ENCODE peak calls at places on chromosomes 1 and 21, in five cellular contexts. One of them, this sample, is unnamed. For H3K36me3, the result is how much of the 10 kb centered on the place peaks cover.

GRCh38 chr1:223515416-223515815 is 122.2 kb downstream of the CCDC185 start:
- DNase-seq in brain microvascular endothelial cell: no peak
- DNase-seq in hepatocyte: no peak
- DNase-seq in endothelial cell of umbilical vein: no peak
- DNase-seq in CD4-positive, alpha-beta memory T cell: peak
- DNase-seq in this sample: peak

GRCh38 chr1:86468501-86468977 is at the start of gene CLCA1:
- DNase-seq in brain microvascular endothelial cell: no peak
- DNase-seq in hepatocyte: no peak
- DNase-seq in endothelial cell of umbilical vein: no peak
- DNase-seq in CD4-positive, alpha-beta memory T cell: no peak
- DNase-seq in this sample: no peak

GRCh38 chr21:33732038-33732437 is 89.7 kb downstream of the ITSN1 start:
- DNase-seq in brain microvascular endothelial cell: peak
- DNase-seq in hepatocyte: no peak
- DNase-seq in endothelial cell of umbilical vein: no peak
- DNase-seq in CD4-positive, alpha-beta memory T cell: no peak
- DNase-seq in this sample: no peak

GRCh38 chr1:21338568-21339401 is 48.5 kb upstream of the ECE1 start:
- DNase-seq in brain microvascular endothelial cell: no peak
- DNase-seq in hepatocyte: peak
- DNase-seq in endothelial cell of umbilical vein: peak
- DNase-seq in CD4-positive, alpha-beta memory T cell: no peak
- DNase-seq in this sample: no peak

GRCh38 chr1:20896824-20897223 is 109.7 kb upstream of the HP1BP3 start:
- DNase-seq in brain microvascular endothelial cell: peak
- DNase-seq in hepatocyte: peak
- DNase-seq in endothelial cell of umbilical vein: no peak
- DNase-seq in CD4-positive, alpha-beta memory T cell: no peak
- DNase-seq in this sample: no peak

GRCh38 chr1:219917851-219918466 is 10.4 kb downstream of the SLC30A10 start:
- DNase-seq in brain microvascular endothelial cell: peak
- DNase-seq in hepatocyte: peak
- DNase-seq in endothelial cell of umbilical vein: no peak
- DNase-seq in CD4-positive, alpha-beta memory T cell: no peak
- DNase-seq in this sample: no peak

GRCh38 chr1:229756666-229757065 is 130.6 kb downstream of the URB2 start:
- DNase-seq in brain microvascular endothelial cell: peak
- DNase-seq in hepatocyte: no peak
- DNase-seq in endothelial cell of umbilical vein: no peak
- DNase-seq in CD4-positive, alpha-beta memory T cell: no peak
- DNase-seq in this sample: no peak

GRCh38 chr1:228838717-228839500 is 103.6 kb downstream of the RHOU start:
- DNase-seq in brain microvascular endothelial cell: peak
- DNase-seq in hepatocyte: no peak
- DNase-seq in endothelial cell of umbilical vein: no peak
- DNase-seq in CD4-positive, alpha-beta memory T cell: no peak
- DNase-seq in this sample: no peak

GRCh38 chr1:108327534-108328462 is 83.9 kb upstream of the NBPF4 start:
- DNase-seq in brain microvascular endothelial cell: no peak
- DNase-seq in hepatocyte: no peak
- DNase-seq in endothelial cell of umbilical vein: no peak
- DNase-seq in CD4-positive, alpha-beta memory T cell: no peak
- DNase-seq in this sample: no peak

GRCh38 chr21:36430841-36431240 is 45.6 kb downstream of the CHAF1B start:
- DNase-seq in brain microvascular endothelial cell: peak
- DNase-seq in hepatocyte: no peak
- DNase-seq in endothelial cell of umbilical vein: peak
- DNase-seq in CD4-positive, alpha-beta memory T cell: no peak
- DNase-seq in this sample: no peak

GRCh38 chr1:214316597-214316996 is 35.6 kb downstream of the SMYD2 start:
- DNase-seq in brain microvascular endothelial cell: peak
- DNase-seq in hepatocyte: no peak
- DNase-seq in endothelial cell of umbilical vein: no peak
- DNase-seq in CD4-positive, alpha-beta memory T cell: no peak
- DNase-seq in this sample: no peak

GRCh38 chr1:13582713-13583443 is 754 bp upstream of the PDPN start:
- DNase-seq in brain microvascular endothelial cell: no peak
- DNase-seq in hepatocyte: no peak
- DNase-seq in endothelial cell of umbilical vein: no peak
- DNase-seq in CD4-positive, alpha-beta memory T cell: no peak
- DNase-seq in this sample: no peak

GRCh38 chr1:62245201-62245600 is 50.6 kb downstream of the L1TD1 start:
- DNase-seq in brain microvascular endothelial cell: no peak
- DNase-seq in hepatocyte: no peak
- DNase-seq in endothelial cell of umbilical vein: no peak
- DNase-seq in CD4-positive, alpha-beta memory T cell: no peak
- DNase-seq in this sample: no peak

GRCh38 chr1:183304466-183305122 is 113.6 kb downstream of the NMNAT2 start:
- DNase-seq in brain microvascular endothelial cell: no peak
- DNase-seq in hepatocyte: no peak
- DNase-seq in endothelial cell of umbilical vein: peak
- DNase-seq in CD4-positive, alpha-beta memory T cell: no peak
- DNase-seq in this sample: no peak

GRCh38 chr1:1080951-1081310 is 6.8 kb upstream of the RNF223 start:
- DNase-seq in brain microvascular endothelial cell: no peak
- DNase-seq in hepatocyte: no peak
- DNase-seq in endothelial cell of umbilical vein: no peak
- DNase-seq in CD4-positive, alpha-beta memory T cell: no peak
- DNase-seq in this sample: peak

GRCh38 chr1:100115524-100115923 is 17.2 kb downstream of the SASS6 start:
- DNase-seq in brain microvascular endothelial cell: no peak
- DNase-seq in hepatocyte: no peak
- DNase-seq in endothelial cell of umbilical vein: no peak
- DNase-seq in CD4-positive, alpha-beta memory T cell: no peak
- DNase-seq in this sample: no peak

GRCh38 chr1:74502432-74502831 is 10.0 kb downstream of the LRRC53 start:
- DNase-seq in brain microvascular endothelial cell: peak
- DNase-seq in hepatocyte: peak
- DNase-seq in endothelial cell of umbilical vein: peak
- DNase-seq in CD4-positive, alpha-beta memory T cell: no peak
- DNase-seq in this sample: no peak

GRCh38 chr1:109932679-109933078 is 22.0 kb downstream of the CSF1 start:
- DNase-seq in brain microvascular endothelial cell: no peak
- DNase-seq in hepatocyte: no peak
- DNase-seq in endothelial cell of umbilical vein: no peak
- DNase-seq in CD4-positive, alpha-beta memory T cell: no peak
- DNase-seq in this sample: no peak

GRCh38 chr1:228405200-228405978 is 1.2 kb downstream of the TRIM11 start:
- DNase-seq in brain microvascular endothelial cell: no peak
- DNase-seq in hepatocyte: no peak
- DNase-seq in endothelial cell of umbilical vein: peak
- DNase-seq in CD4-positive, alpha-beta memory T cell: no peak
- DNase-seq in this sample: no peak

GRCh38 chr1:25873120-25873519 is 2.4 kb downstream of the PAQR7 start:
- DNase-seq in brain microvascular endothelial cell: no peak
- DNase-seq in hepatocyte: peak
- DNase-seq in endothelial cell of umbilical vein: no peak
- DNase-seq in CD4-positive, alpha-beta memory T cell: no peak
- DNase-seq in this sample: no peak

GRCh38 chr21:37704751-37705150 is 211.5 kb downstream of the KCNJ6 start:
- DNase-seq in brain microvascular endothelial cell: no peak
- DNase-seq in hepatocyte: no peak
- DNase-seq in endothelial cell of umbilical vein: no peak
- DNase-seq in CD4-positive, alpha-beta memory T cell: no peak
- DNase-seq in this sample: no peak

GRCh38 chr1:1491601-1492000 is 20.0 kb downstream of the ATAD3B start:
- DNase-seq in brain microvascular endothelial cell: no peak
- DNase-seq in hepatocyte: no peak
- DNase-seq in endothelial cell of umbilical vein: no peak
- DNase-seq in CD4-positive, alpha-beta memory T cell: no peak
- DNase-seq in this sample: no peak

GRCh38 chr1:30806381-30807317 is 49.1 kb upstream of the LAPTM5 start:
- DNase-seq in brain microvascular endothelial cell: no peak
- DNase-seq in hepatocyte: no peak
- DNase-seq in endothelial cell of umbilical vein: no peak
- DNase-seq in CD4-positive, alpha-beta memory T cell: no peak
- DNase-seq in this sample: no peak

GRCh38 chr1:41393993-41394392 is 32.8 kb downstream of the FOXO6 start:
- DNase-seq in brain microvascular endothelial cell: no peak
- DNase-seq in hepatocyte: no peak
- DNase-seq in endothelial cell of umbilical vein: no peak
- DNase-seq in CD4-positive, alpha-beta memory T cell: no peak
- DNase-seq in this sample: no peak

GRCh38 chr1:24442764-24443163 is 27.2 kb downstream of the NIPAL3 start:
- DNase-seq in brain microvascular endothelial cell: no peak
- DNase-seq in hepatocyte: no peak
- DNase-seq in endothelial cell of umbilical vein: no peak
- DNase-seq in CD4-positive, alpha-beta memory T cell: no peak
- DNase-seq in this sample: no peak

GRCh38 chr1:224779491-224780020 is 149.9 kb upstream of the DNAH14 start:
- DNase-seq in brain microvascular endothelial cell: no peak
- DNase-seq in hepatocyte: no peak
- DNase-seq in endothelial cell of umbilical vein: no peak
- DNase-seq in CD4-positive, alpha-beta memory T cell: no peak
- DNase-seq in this sample: no peak

GRCh38 chr1:25245809-25246599 is 1.2 kb downstream of the RSRP1 start:
- DNase-seq in brain microvascular endothelial cell: no peak
- DNase-seq in hepatocyte: peak
- DNase-seq in endothelial cell of umbilical vein: peak
- DNase-seq in CD4-positive, alpha-beta memory T cell: no peak
- DNase-seq in this sample: no peak

GRCh38 chr1:161266096-161266679 is 7.6 kb downstream of the PCP4L1 start:
- DNase-seq in brain microvascular endothelial cell: no peak
- DNase-seq in hepatocyte: no peak
- DNase-seq in endothelial cell of umbilical vein: no peak
- DNase-seq in CD4-positive, alpha-beta memory T cell: no peak
- DNase-seq in this sample: no peak

GRCh38 chr21:42724226-42724920 is 71.0 kb downstream of the PDE9A start:
- DNase-seq in brain microvascular endothelial cell: peak
- DNase-seq in hepatocyte: peak
- DNase-seq in endothelial cell of umbilical vein: peak
- DNase-seq in CD4-positive, alpha-beta memory T cell: no peak
- DNase-seq in this sample: no peak

GRCh38 chr1:59985901-59986735 is 59.5 kb upstream of the CYP2J2 start:
- DNase-seq in brain microvascular endothelial cell: no peak
- DNase-seq in hepatocyte: peak
- DNase-seq in endothelial cell of umbilical vein: no peak
- DNase-seq in CD4-positive, alpha-beta memory T cell: no peak
- DNase-seq in this sample: no peak

GRCh38 chr21:46117586-46118304 is 19.8 kb downstream of the COL6A2 start:
- DNase-seq in brain microvascular endothelial cell: no peak
- DNase-seq in hepatocyte: no peak
- DNase-seq in endothelial cell of umbilical vein: no peak
- DNase-seq in CD4-positive, alpha-beta memory T cell: no peak
- DNase-seq in this sample: no peak
- H3K36me3 ChIP-seq in brain microvascular endothelial cell: half or more
- H3K36me3 ChIP-seq in hepatocyte: under half
- H3K36me3 ChIP-seq in endothelial cell of umbilical vein: under half
- H3K36me3 ChIP-seq in CD4-positive, alpha-beta memory T cell: under half
- H3K36me3 ChIP-seq in this sample: under half

GRCh38 chr21:31686272-31686913 is 26.9 kb downstream of the SOD1 start:
- DNase-seq in brain microvascular endothelial cell: no peak
- DNase-seq in hepatocyte: no peak
- DNase-seq in endothelial cell of umbilical vein: no peak
- DNase-seq in CD4-positive, alpha-beta memory T cell: no peak
- DNase-seq in this sample: no peak
- H3K27ac ChIP-seq in brain microvascular endothelial cell: no peak
- H3K27ac ChIP-seq in hepatocyte: no peak
- H3K27ac ChIP-seq in endothelial cell of umbilical vein: no peak
- H3K27ac ChIP-seq in CD4-positive, alpha-beta memory T cell: no peak
- H3K27ac ChIP-seq in this sample: no peak

GRCh38 chr1:54742262-54742661 is 22.1 kb downstream of the PARS2 start:
- DNase-seq in brain microvascular endothelial cell: peak
- DNase-seq in hepatocyte: no peak
- DNase-seq in endothelial cell of umbilical vein: no peak
- DNase-seq in CD4-positive, alpha-beta memory T cell: no peak
- DNase-seq in this sample: no peak

GRCh38 chr1:54741531-54741930 is 22.8 kb downstream of the PARS2 start:
- DNase-seq in brain microvascular endothelial cell: no peak
- DNase-seq in hepatocyte: no peak
- DNase-seq in endothelial cell of umbilical vein: no peak
- DNase-seq in CD4-positive, alpha-beta memory T cell: no peak
- DNase-seq in this sample: no peak

GRCh38 chr1:54738244-54738643 is 22.6 kb downstream of the TTC4 start:
- DNase-seq in brain microvascular endothelial cell: no peak
- DNase-seq in hepatocyte: no peak
- DNase-seq in endothelial cell of umbilical vein: no peak
- DNase-seq in CD4-positive, alpha-beta memory T cell: no peak
- DNase-seq in this sample: no peak

DNA sequence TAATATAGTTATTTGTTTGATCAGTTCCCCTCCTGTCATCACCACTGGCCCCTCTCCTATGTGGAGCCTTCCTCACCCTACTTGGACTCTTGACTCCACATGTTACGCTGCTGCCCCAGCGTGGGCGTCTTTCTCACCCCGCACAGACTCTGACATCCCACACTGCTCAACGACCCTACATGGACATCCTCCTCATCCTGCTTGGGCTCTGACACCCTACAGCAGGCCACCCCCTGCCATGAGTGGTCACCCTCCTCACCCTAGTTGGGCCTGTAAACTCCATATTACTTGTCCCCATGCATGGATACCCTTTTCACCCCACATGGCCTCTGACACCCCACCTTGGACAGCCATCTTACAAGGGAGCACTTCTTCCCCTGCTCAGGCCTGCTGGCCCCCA is 21.0 kb downstream of the TTC4 start:
- DNase-seq in brain microvascular endothelial cell: no peak
- DNase-seq in hepatocyte: no peak
- DNase-seq in endothelial cell of umbilical vein: no peak
- DNase-seq in CD4-positive, alpha-beta memory T cell: no peak
- DNase-seq in this sample: no peak
- H3K36me3 ChIP-seq in brain microvascular endothelial cell: half or more
- H3K36me3 ChIP-seq in hepatocyte: under half
- H3K36me3 ChIP-seq in endothelial cell of umbilical vein: under half
- H3K36me3 ChIP-seq in CD4-positive, alpha-beta memory T cell: under half
- H3K36me3 ChIP-seq in this sample: under half

GRCh38 chr1:173392895-173393654 is 84.1 kb upstream of the PRDX6 start:
- DNase-seq in brain microvascular endothelial cell: peak
- DNase-seq in hepatocyte: peak
- DNase-seq in endothelial cell of umbilical vein: peak
- DNase-seq in CD4-positive, alpha-beta memory T cell: no peak
- DNase-seq in this sample: no peak
- H3K27ac ChIP-seq in brain microvascular endothelial cell: peak
- H3K27ac ChIP-seq in hepatocyte: peak
- H3K27ac ChIP-seq in endothelial cell of umbilical vein: no peak
- H3K27ac ChIP-seq in CD4-positive, alpha-beta memory T cell: no peak
- H3K27ac ChIP-seq in this sample: no peak

GRCh38 chr21:39968010-39968409 is 100.8 kb downstream of the PCP4 start:
- DNase-seq in brain microvascular endothelial cell: no peak
- DNase-seq in hepatocyte: no peak
- DNase-seq in endothelial cell of umbilical vein: no peak
- DNase-seq in CD4-positive, alpha-beta memory T cell: no peak
- DNase-seq in this sample: no peak

GRCh38 chr21:39961251-39961650 is 94.0 kb downstream of the PCP4 start:
- DNase-seq in brain microvascular endothelial cell: no peak
- DNase-seq in hepatocyte: no peak
- DNase-seq in endothelial cell of umbilical vein: no peak
- DNase-seq in CD4-positive, alpha-beta memory T cell: no peak
- DNase-seq in this sample: no peak

GRCh38 chr21:39969691-39970364 is 102.6 kb downstream of the PCP4 start:
- DNase-seq in brain microvascular endothelial cell: no peak
- DNase-seq in hepatocyte: no peak
- DNase-seq in endothelial cell of umbilical vein: no peak
- DNase-seq in CD4-positive, alpha-beta memory T cell: no peak
- DNase-seq in this sample: no peak

GRCh38 chr21:39971961-39972360 is 104.7 kb downstream of the PCP4 start:
- DNase-seq in brain microvascular endothelial cell: no peak
- DNase-seq in hepatocyte: peak
- DNase-seq in endothelial cell of umbilical vein: no peak
- DNase-seq in CD4-positive, alpha-beta memory T cell: no peak
- DNase-seq in this sample: no peak

GRCh38 chr21:39966786-39967185 is 99.5 kb downstream of the PCP4 start:
- DNase-seq in brain microvascular endothelial cell: no peak
- DNase-seq in hepatocyte: no peak
- DNase-seq in endothelial cell of umbilical vein: no peak
- DNase-seq in CD4-positive, alpha-beta memory T cell: no peak
- DNase-seq in this sample: no peak
- H3K36me3 ChIP-seq in brain microvascular endothelial cell: under half
- H3K36me3 ChIP-seq in hepatocyte: under half
- H3K36me3 ChIP-seq in endothelial cell of umbilical vein: under half
- H3K36me3 ChIP-seq in CD4-positive, alpha-beta memory T cell: under half
- H3K36me3 ChIP-seq in this sample: under half

This sample was measured in CD8-positive, alpha-beta memory T cell.